ENCODE peak calls at places on chromosomes 1 and 21, in ten cellular contexts. One of them, this sample, is unnamed.

GRCh38 chr1:28553229-28553930 is 495 bp downstream of the TRNAU1AP start:
- DNase-seq in astrocyte: peak
- DNase-seq in colonic mucosa: peak
- DNase-seq in upper lobe of left lung: peak
- DNase-seq in nephron progenitor cell: peak
- DNase-seq in fibroblast of pulmonary artery: peak
- DNase-seq in epithelial cell of esophagus: peak
- DNase-seq in endothelial cell: peak
- DNase-seq in CD4-positive, alpha-beta T cell: no peak
- DNase-seq in fibroblast of lung: peak
- DNase-seq in this sample: peak

GRCh38 chr1:236156512-236157208 is 14.3 kb downstream of the GPR137B start:
- DNase-seq in astrocyte: no peak
- DNase-seq in colonic mucosa: no peak
- DNase-seq in upper lobe of left lung: no peak
- DNase-seq in nephron progenitor cell: no peak
- DNase-seq in fibroblast of pulmonary artery: no peak
- DNase-seq in epithelial cell of esophagus: no peak
- DNase-seq in endothelial cell: no peak
- DNase-seq in CD4-positive, alpha-beta T cell: no peak
- DNase-seq in fibroblast of lung: no peak
- DNase-seq in this sample: no peak

GRCh38 chr1:150582371-150582770 is 3.0 kb upstream of the MCL1 start:
- DNase-seq in astrocyte: no peak
- DNase-seq in colonic mucosa: no peak
- DNase-seq in upper lobe of left lung: no peak
- DNase-seq in nephron progenitor cell: no peak
- DNase-seq in fibroblast of pulmonary artery: peak
- DNase-seq in epithelial cell of esophagus: no peak
- DNase-seq in endothelial cell: no peak
- DNase-seq in CD4-positive, alpha-beta T cell: no peak
- DNase-seq in fibroblast of lung: peak
- DNase-seq in this sample: no peak

GRCh38 chr1:99745684-99746083 is 20.8 kb downstream of the FRRS1 start:
- DNase-seq in astrocyte: no peak
- DNase-seq in colonic mucosa: no peak
- DNase-seq in upper lobe of left lung: no peak
- DNase-seq in nephron progenitor cell: no peak
- DNase-seq in fibroblast of pulmonary artery: no peak
- DNase-seq in epithelial cell of esophagus: no peak
- DNase-seq in endothelial cell: no peak
- DNase-seq in CD4-positive, alpha-beta T cell: no peak
- DNase-seq in fibroblast of lung: no peak
- DNase-seq in this sample: no peak

GRCh38 chr1:18233176-18233864 is 125.7 kb downstream of the IGSF21 start:
- DNase-seq in astrocyte: no peak
- DNase-seq in colonic mucosa: no peak
- DNase-seq in upper lobe of left lung: no peak
- DNase-seq in nephron progenitor cell: no peak
- DNase-seq in fibroblast of pulmonary artery: no peak
- DNase-seq in epithelial cell of esophagus: no peak
- DNase-seq in endothelial cell: no peak
- DNase-seq in CD4-positive, alpha-beta T cell: no peak
- DNase-seq in fibroblast of lung: no peak
- DNase-seq in this sample: no peak

GRCh38 chr1:241927321-241927720 is 30.2 kb upstream of the BECN2 start:
- DNase-seq in astrocyte: no peak
- DNase-seq in colonic mucosa: no peak
- DNase-seq in upper lobe of left lung: no peak
- DNase-seq in nephron progenitor cell: no peak
- DNase-seq in fibroblast of pulmonary artery: no peak
- DNase-seq in epithelial cell of esophagus: no peak
- DNase-seq in endothelial cell: no peak
- DNase-seq in CD4-positive, alpha-beta T cell: no peak
- DNase-seq in fibroblast of lung: no peak
- DNase-seq in this sample: no peak

GRCh38 chr1:178953034-178953433 is 72.7 kb upstream of the FAM20B start:
- DNase-seq in astrocyte: no peak
- DNase-seq in colonic mucosa: no peak
- DNase-seq in upper lobe of left lung: no peak
- DNase-seq in nephron progenitor cell: no peak
- DNase-seq in fibroblast of pulmonary artery: no peak
- DNase-seq in epithelial cell of esophagus: no peak
- DNase-seq in endothelial cell: no peak
- DNase-seq in CD4-positive, alpha-beta T cell: no peak
- DNase-seq in fibroblast of lung: no peak
- DNase-seq in this sample: no peak

GRCh38 chr1:154474802-154475201 is 27.2 kb upstream of the TDRD10 start:
- DNase-seq in astrocyte: peak
- DNase-seq in colonic mucosa: peak
- DNase-seq in upper lobe of left lung: no peak
- DNase-seq in nephron progenitor cell: no peak
- DNase-seq in fibroblast of pulmonary artery: peak
- DNase-seq in epithelial cell of esophagus: peak
- DNase-seq in endothelial cell: no peak
- DNase-seq in CD4-positive, alpha-beta T cell: no peak
- DNase-seq in fibroblast of lung: peak
- DNase-seq in this sample: no peak

GRCh38 chr1:157965584-157965983 is 27.9 kb upstream of the KIRREL1 start:
- DNase-seq in astrocyte: no peak
- DNase-seq in colonic mucosa: no peak
- DNase-seq in upper lobe of left lung: no peak
- DNase-seq in nephron progenitor cell: no peak
- DNase-seq in fibroblast of pulmonary artery: no peak
- DNase-seq in epithelial cell of esophagus: no peak
- DNase-seq in endothelial cell: no peak
- DNase-seq in CD4-positive, alpha-beta T cell: no peak
- DNase-seq in fibroblast of lung: no peak
- DNase-seq in this sample: no peak

GRCh38 chr1:157966034-157966671 is 27.3 kb upstream of the KIRREL1 start:
- DNase-seq in astrocyte: peak
- DNase-seq in colonic mucosa: peak
- DNase-seq in upper lobe of left lung: no peak
- DNase-seq in nephron progenitor cell: peak
- DNase-seq in fibroblast of pulmonary artery: peak
- DNase-seq in epithelial cell of esophagus: no peak
- DNase-seq in endothelial cell: no peak
- DNase-seq in CD4-positive, alpha-beta T cell: no peak
- DNase-seq in fibroblast of lung: peak
- DNase-seq in this sample: no peak

GRCh38 chr1:157960773-157961172 is 32.7 kb upstream of the KIRREL1 start:
- DNase-seq in astrocyte: no peak
- DNase-seq in colonic mucosa: no peak
- DNase-seq in upper lobe of left lung: no peak
- DNase-seq in nephron progenitor cell: no peak
- DNase-seq in fibroblast of pulmonary artery: no peak
- DNase-seq in epithelial cell of esophagus: no peak
- DNase-seq in endothelial cell: no peak
- DNase-seq in CD4-positive, alpha-beta T cell: no peak
- DNase-seq in fibroblast of lung: no peak
- DNase-seq in this sample: no peak

GRCh38 chr1:157961805-157962762 is 31.4 kb upstream of the KIRREL1 start:
- DNase-seq in astrocyte: peak
- DNase-seq in colonic mucosa: no peak
- DNase-seq in upper lobe of left lung: no peak
- DNase-seq in nephron progenitor cell: no peak
- DNase-seq in fibroblast of pulmonary artery: peak
- DNase-seq in epithelial cell of esophagus: peak
- DNase-seq in endothelial cell: no peak
- DNase-seq in CD4-positive, alpha-beta T cell: no peak
- DNase-seq in fibroblast of lung: peak
- DNase-seq in this sample: no peak

GRCh38 chr1:157963713-157964112 is 29.7 kb upstream of the KIRREL1 start:
- DNase-seq in astrocyte: peak
- DNase-seq in colonic mucosa: peak
- DNase-seq in upper lobe of left lung: peak
- DNase-seq in nephron progenitor cell: peak
- DNase-seq in fibroblast of pulmonary artery: peak
- DNase-seq in epithelial cell of esophagus: peak
- DNase-seq in endothelial cell: peak
- DNase-seq in CD4-positive, alpha-beta T cell: peak
- DNase-seq in fibroblast of lung: peak
- DNase-seq in this sample: peak
- TF ChIP-seq CTCF in astrocyte: peak
- TF ChIP-seq CTCF in colonic mucosa: peak
- TF ChIP-seq CTCF in upper lobe of left lung: peak
- TF ChIP-seq CTCF in nephron progenitor cell: peak
- TF ChIP-seq CTCF in fibroblast of pulmonary artery: peak
- TF ChIP-seq CTCF in epithelial cell of esophagus: peak
- TF ChIP-seq CTCF in endothelial cell: peak
- TF ChIP-seq CTCF in CD4-positive, alpha-beta T cell: peak
- TF ChIP-seq CTCF in fibroblast of lung: peak
- TF ChIP-seq CTCF in this sample: peak

DNA sequence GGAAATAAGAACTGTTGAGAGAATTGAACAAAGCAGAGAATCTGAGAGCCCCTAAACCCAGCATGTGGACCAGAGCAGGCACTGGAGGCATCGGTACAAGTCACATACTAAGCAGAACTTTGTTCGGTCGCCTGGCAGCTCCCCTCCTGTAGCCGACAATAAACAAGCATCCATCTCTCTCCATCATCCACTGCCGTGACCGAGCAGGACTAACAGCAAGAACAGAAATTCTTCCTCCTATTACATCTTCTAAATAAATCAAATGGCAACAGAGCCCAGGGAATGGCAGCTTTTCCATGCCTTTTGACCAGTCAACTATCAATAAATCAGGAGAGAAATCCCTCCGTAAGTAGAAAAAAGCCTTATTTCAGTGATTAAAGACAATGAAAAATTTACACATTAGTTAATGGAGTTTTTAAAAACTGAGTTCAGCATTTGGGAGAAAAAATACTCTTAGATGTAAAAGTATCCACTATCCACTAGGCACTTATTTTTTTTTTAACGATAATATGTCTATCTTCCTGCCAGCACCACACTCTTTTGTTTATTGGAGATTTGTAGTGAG is 36.5 kb downstream of the PTPN14 start:
- DNase-seq in astrocyte: no peak
- DNase-seq in colonic mucosa: no peak
- DNase-seq in upper lobe of left lung: no peak
- DNase-seq in nephron progenitor cell: peak
- DNase-seq in fibroblast of pulmonary artery: no peak
- DNase-seq in epithelial cell of esophagus: no peak
- DNase-seq in endothelial cell: no peak
- DNase-seq in CD4-positive, alpha-beta T cell: no peak
- DNase-seq in fibroblast of lung: no peak
- DNase-seq in this sample: no peak
- TF ChIP-seq CTCF in astrocyte: no peak
- TF ChIP-seq CTCF in colonic mucosa: no peak
- TF ChIP-seq CTCF in upper lobe of left lung: no peak
- TF ChIP-seq CTCF in nephron progenitor cell: no peak
- TF ChIP-seq CTCF in fibroblast of pulmonary artery: no peak
- TF ChIP-seq CTCF in epithelial cell of esophagus: no peak
- TF ChIP-seq CTCF in endothelial cell: no peak
- TF ChIP-seq CTCF in CD4-positive, alpha-beta T cell: no peak
- TF ChIP-seq CTCF in fibroblast of lung: no peak
- TF ChIP-seq CTCF in this sample: no peak

GRCh38 chr21:34517491-34518245 is 5.7 kb upstream of the KCNE1 start:
- DNase-seq in astrocyte: no peak
- DNase-seq in colonic mucosa: no peak
- DNase-seq in upper lobe of left lung: no peak
- DNase-seq in nephron progenitor cell: no peak
- DNase-seq in fibroblast of pulmonary artery: no peak
- DNase-seq in epithelial cell of esophagus: peak
- DNase-seq in endothelial cell: no peak
- DNase-seq in CD4-positive, alpha-beta T cell: no peak
- DNase-seq in fibroblast of lung: no peak
- DNase-seq in this sample: no peak
- TF ChIP-seq CTCF in astrocyte: no peak
- TF ChIP-seq CTCF in colonic mucosa: no peak
- TF ChIP-seq CTCF in upper lobe of left lung: peak
- TF ChIP-seq CTCF in nephron progenitor cell: peak
- TF ChIP-seq CTCF in fibroblast of pulmonary artery: peak
- TF ChIP-seq CTCF in epithelial cell of esophagus: peak
- TF ChIP-seq CTCF in endothelial cell: peak
- TF ChIP-seq CTCF in CD4-positive, alpha-beta T cell: no peak
- TF ChIP-seq CTCF in fibroblast of lung: no peak
- TF ChIP-seq CTCF in this sample: peak

GRCh38 chr1:225809842-225810578 is at the start of gene EPHX1:
- DNase-seq in astrocyte: peak
- DNase-seq in colonic mucosa: peak
- DNase-seq in upper lobe of left lung: peak
- DNase-seq in nephron progenitor cell: peak
- DNase-seq in fibroblast of pulmonary artery: peak
- DNase-seq in epithelial cell of esophagus: peak
- DNase-seq in endothelial cell: peak
- DNase-seq in CD4-positive, alpha-beta T cell: peak
- DNase-seq in fibroblast of lung: peak
- DNase-seq in this sample: peak
- TF ChIP-seq CTCF in astrocyte: no peak
- TF ChIP-seq CTCF in colonic mucosa: no peak
- TF ChIP-seq CTCF in upper lobe of left lung: peak
- TF ChIP-seq CTCF in nephron progenitor cell: no peak
- TF ChIP-seq CTCF in fibroblast of pulmonary artery: peak
- TF ChIP-seq CTCF in epithelial cell of esophagus: no peak
- TF ChIP-seq CTCF in endothelial cell: no peak
- TF ChIP-seq CTCF in CD4-positive, alpha-beta T cell: no peak
- TF ChIP-seq CTCF in fibroblast of lung: peak
- TF ChIP-seq CTCF in this sample: peak

DNA sequence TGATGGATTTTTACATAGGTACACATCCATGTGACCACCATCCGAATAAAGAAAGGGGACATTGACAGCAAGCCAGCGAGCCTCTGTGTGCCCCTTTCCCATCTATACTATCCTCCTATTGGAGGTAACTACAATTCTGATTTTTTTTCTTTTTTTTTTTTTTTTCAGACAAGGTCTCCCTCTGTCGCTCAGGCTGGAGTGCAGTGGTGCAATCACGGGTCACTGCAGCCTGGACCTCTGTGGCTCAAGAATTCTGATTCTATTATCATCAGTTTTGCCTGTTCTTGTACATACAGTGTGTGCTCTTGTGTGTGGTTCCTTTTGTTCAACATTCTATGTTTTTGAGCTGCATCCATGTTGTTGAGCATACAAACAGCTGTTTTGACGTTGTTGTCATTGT is 56.0 kb upstream of the SRSF10 start:
- DNase-seq in astrocyte: no peak
- DNase-seq in colonic mucosa: no peak
- DNase-seq in upper lobe of left lung: no peak
- DNase-seq in nephron progenitor cell: no peak
- DNase-seq in fibroblast of pulmonary artery: no peak
- DNase-seq in epithelial cell of esophagus: no peak
- DNase-seq in endothelial cell: no peak
- DNase-seq in CD4-positive, alpha-beta T cell: no peak
- DNase-seq in fibroblast of lung: no peak
- DNase-seq in this sample: no peak
- TF ChIP-seq CTCF in astrocyte: no peak
- TF ChIP-seq CTCF in colonic mucosa: no peak
- TF ChIP-seq CTCF in upper lobe of left lung: no peak
- TF ChIP-seq CTCF in nephron progenitor cell: no peak
- TF ChIP-seq CTCF in fibroblast of pulmonary artery: no peak
- TF ChIP-seq CTCF in epithelial cell of esophagus: no peak
- TF ChIP-seq CTCF in endothelial cell: no peak
- TF ChIP-seq CTCF in CD4-positive, alpha-beta T cell: no peak
- TF ChIP-seq CTCF in fibroblast of lung: no peak
- TF ChIP-seq CTCF in this sample: no peak

GRCh38 chr1:85420199-85420598 is 44.8 kb downstream of the DDAH1 start:
- DNase-seq in astrocyte: no peak
- DNase-seq in colonic mucosa: no peak
- DNase-seq in upper lobe of left lung: no peak
- DNase-seq in nephron progenitor cell: no peak
- DNase-seq in fibroblast of pulmonary artery: no peak
- DNase-seq in epithelial cell of esophagus: no peak
- DNase-seq in endothelial cell: no peak
- DNase-seq in CD4-positive, alpha-beta T cell: no peak
- DNase-seq in fibroblast of lung: no peak
- DNase-seq in this sample: no peak
- TF ChIP-seq CTCF in astrocyte: no peak
- TF ChIP-seq CTCF in colonic mucosa: no peak
- TF ChIP-seq CTCF in upper lobe of left lung: no peak
- TF ChIP-seq CTCF in nephron progenitor cell: no peak
- TF ChIP-seq CTCF in fibroblast of pulmonary artery: no peak
- TF ChIP-seq CTCF in epithelial cell of esophagus: no peak
- TF ChIP-seq CTCF in endothelial cell: no peak
- TF ChIP-seq CTCF in CD4-positive, alpha-beta T cell: no peak
- TF ChIP-seq CTCF in fibroblast of lung: no peak
- TF ChIP-seq CTCF in this sample: no peak

This sample was measured in osteocyte.